ENCODE peak calls at places on chromosomes 5 and 9, in four cellular contexts. One of them, this sample, is unnamed.

GRCh38 chr5:107915413-107915812 is 244.7 kb upstream of the EFNA5 start:
- DNase-seq in GM12878: no peak
- DNase-seq in SK-N-SH: no peak
- DNase-seq in K562: no peak
- DNase-seq in this sample: no peak

GRCh38 chr5:153749941-153750340 is 259.5 kb downstream of the GRIA1 start:
- DNase-seq in GM12878: no peak
- DNase-seq in SK-N-SH: no peak
- DNase-seq in K562: no peak
- DNase-seq in this sample: no peak

GRCh38 chr9:89436963-89437625 is 60.8 kb downstream of the SEMA4D start:
- DNase-seq in GM12878: no peak
- DNase-seq in SK-N-SH: no peak
- DNase-seq in K562: no peak
- DNase-seq in this sample: no peak

GRCh38 chr9:279674-280073 is 65.0 kb downstream of the DOCK8 start:
- DNase-seq in GM12878: no peak
- DNase-seq in SK-N-SH: no peak
- DNase-seq in K562: no peak
- DNase-seq in this sample: no peak

GRCh38 chr5:176415240-176416122 is 858 bp downstream of the CLTB start:
- DNase-seq in GM12878: no peak
- DNase-seq in SK-N-SH: peak; percentile 70
- DNase-seq in K562: no peak
- DNase-seq in this sample: no peak

GRCh38 chr5:116574682-116575634 is at the start of gene SEMA6A:
- DNase-seq in GM12878: peak; percentile 81
- DNase-seq in SK-N-SH: peak; percentile 90
- DNase-seq in K562: peak; percentile 22
- DNase-seq in this sample: peak; percentile 61

GRCh38 chr9:124219290-124219605 is 38.5 kb upstream of the NEK6 start:
- DNase-seq in GM12878: no peak
- DNase-seq in SK-N-SH: no peak
- DNase-seq in K562: no peak
- DNase-seq in this sample: no peak

GRCh38 chr9:127586537-127586936 is 25.5 kb upstream of the STXBP1 start:
- DNase-seq in GM12878: no peak
- DNase-seq in SK-N-SH: peak; percentile 87
- DNase-seq in K562: peak; percentile 64
- DNase-seq in this sample: peak; percentile 75

GRCh38 chr5:135739383-135739961 is 95.0 kb upstream of the SLC25A48 start:
- DNase-seq in GM12878: no peak
- DNase-seq in SK-N-SH: no peak
- DNase-seq in K562: no peak
- DNase-seq in this sample: no peak

GRCh38 chr9:21919377-21920362 is 74.5 kb downstream of the CDKN2A start:
- DNase-seq in GM12878: peak; percentile 13
- DNase-seq in SK-N-SH: peak; percentile 4
- DNase-seq in K562: no peak
- DNase-seq in this sample: peak; percentile 1

GRCh38 chr5:73311291-73312110 is 137.1 kb downstream of the FOXD1 start:
- DNase-seq in GM12878: no peak
- DNase-seq in SK-N-SH: no peak
- DNase-seq in K562: no peak
- DNase-seq in this sample: no peak

GRCh38 chr5:83927140-83927733 is 206.6 kb upstream of the HAPLN1 start:
- DNase-seq in GM12878: no peak
- DNase-seq in SK-N-SH: peak; percentile 12
- DNase-seq in K562: peak; percentile 26
- DNase-seq in this sample: peak; percentile 41

DNA sequence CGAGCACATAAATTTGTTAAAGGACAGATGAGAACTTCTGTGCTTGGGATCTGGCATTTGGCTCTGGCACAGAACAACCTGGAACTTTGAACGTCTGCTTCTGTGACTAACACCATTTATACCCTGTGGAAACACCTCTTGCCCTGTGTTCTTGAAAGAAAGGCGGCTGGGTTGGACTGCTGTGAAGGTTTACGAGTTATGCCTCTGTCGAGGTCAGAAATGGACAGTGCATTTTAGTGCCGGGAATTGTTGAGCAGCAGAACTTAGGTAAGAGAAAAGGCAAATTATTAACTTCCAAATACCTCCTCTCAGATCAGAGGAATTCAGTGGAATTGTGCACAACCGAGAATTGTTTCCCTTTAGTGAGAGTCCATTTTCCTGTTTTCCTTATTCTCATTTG is 14.1 kb upstream of the INIP start:
- DNase-seq in GM12878: no peak
- DNase-seq in SK-N-SH: no peak
- DNase-seq in K562: no peak
- DNase-seq in this sample: peak; percentile 92
- TF ChIP-seq REST in GM12878: no peak
- TF ChIP-seq REST in SK-N-SH: no peak
- TF ChIP-seq REST in K562: no peak
- TF ChIP-seq REST in this sample: no peak

GRCh38 chr9:134498767-134499166 is 142.8 kb upstream of the COL5A1 start:
- DNase-seq in GM12878: no peak
- DNase-seq in SK-N-SH: no peak
- DNase-seq in K562: no peak
- DNase-seq in this sample: no peak

GRCh38 chr9:134494905-134495304 is 146.7 kb upstream of the COL5A1 start:
- DNase-seq in GM12878: no peak
- DNase-seq in SK-N-SH: no peak
- DNase-seq in K562: no peak
- DNase-seq in this sample: no peak

GRCh38 chr9:134497283-134497860 is 144.2 kb upstream of the COL5A1 start:
- DNase-seq in GM12878: no peak
- DNase-seq in SK-N-SH: no peak
- DNase-seq in K562: no peak
- DNase-seq in this sample: no peak

GRCh38 chr9:134495881-134496412 is 145.7 kb upstream of the COL5A1 start:
- DNase-seq in GM12878: no peak
- DNase-seq in SK-N-SH: no peak
- DNase-seq in K562: no peak
- DNase-seq in this sample: no peak

GRCh38 chr9:134496413-134497282 is 145.0 kb upstream of the COL5A1 start:
- DNase-seq in GM12878: no peak
- DNase-seq in SK-N-SH: no peak
- DNase-seq in K562: no peak
- DNase-seq in this sample: no peak
- TF ChIP-seq MXI1 in GM12878: no peak
- TF ChIP-seq MXI1 in SK-N-SH: no peak
- TF ChIP-seq MXI1 in K562: no peak
- TF ChIP-seq MXI1 in this sample: no peak

GRCh38 chr5:79864364-79864763 is 126.7 kb downstream of the MTX3 start:
- DNase-seq in GM12878: no peak
- DNase-seq in SK-N-SH: no peak
- DNase-seq in K562: no peak
- DNase-seq in this sample: no peak
- TF ChIP-seq REST in GM12878: no peak
- TF ChIP-seq REST in SK-N-SH: no peak
- TF ChIP-seq REST in K562: no peak
- TF ChIP-seq REST in this sample: no peak

DNA sequence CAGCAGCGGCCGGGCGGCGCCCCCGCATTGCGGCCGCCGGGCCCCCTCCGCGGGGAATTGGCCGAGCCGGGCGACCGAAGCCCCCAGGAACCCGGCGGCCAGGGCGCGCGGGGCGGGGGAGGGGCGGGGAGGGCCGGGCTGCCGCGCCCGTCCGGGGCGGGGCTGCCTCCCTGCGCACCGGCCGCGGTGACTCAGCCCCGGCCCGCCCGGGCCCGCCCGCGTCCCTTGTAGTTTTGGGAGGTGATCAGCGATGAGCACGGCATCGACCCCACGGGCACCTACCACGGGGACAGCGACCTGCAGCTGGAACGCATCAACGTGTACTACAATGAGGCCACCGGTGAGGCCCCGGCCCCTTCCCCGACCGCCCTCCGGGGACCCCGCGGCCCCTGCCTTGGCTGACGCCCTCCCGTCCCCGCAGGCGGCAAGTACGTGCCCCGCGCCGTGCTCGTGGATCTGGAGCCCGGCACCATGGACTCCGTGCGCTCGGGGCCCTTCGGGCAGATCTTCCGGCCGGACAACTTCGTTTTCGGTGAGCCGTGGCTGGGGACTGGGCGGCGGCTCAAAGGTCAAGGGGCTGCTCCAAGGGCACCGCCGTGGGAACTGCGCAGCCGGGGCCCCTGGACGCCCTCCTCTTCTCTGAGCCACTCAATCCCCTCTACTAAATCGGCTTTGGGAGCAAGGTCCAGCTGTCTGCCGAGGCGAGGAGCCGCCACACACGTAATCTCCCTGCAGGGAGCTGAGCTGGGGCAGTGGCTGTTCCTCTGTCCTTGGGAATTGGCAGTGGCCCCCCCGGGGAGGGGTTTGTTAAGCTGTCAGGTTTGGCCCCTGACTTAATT is 622 bp downstream of the TUBB4B start:
- DNase-seq in GM12878: no peak
- DNase-seq in SK-N-SH: peak; percentile 75
- DNase-seq in K562: peak; percentile 87
- DNase-seq in this sample: peak; percentile 54
- TF ChIP-seq MXI1 in GM12878: peak; percentile 9
- TF ChIP-seq MXI1 in SK-N-SH: no peak
- TF ChIP-seq MXI1 in K562: no peak
- TF ChIP-seq MXI1 in this sample: no peak

GRCh38 chr9:136476369-136477150 is 6.3 kb downstream of the SEC16A start:
- DNase-seq in GM12878: no peak
- DNase-seq in SK-N-SH: no peak
- DNase-seq in K562: no peak
- DNase-seq in this sample: no peak
- TF ChIP-seq REST in GM12878: no peak
- TF ChIP-seq REST in SK-N-SH: no peak
- TF ChIP-seq REST in K562: no peak
- TF ChIP-seq REST in this sample: no peak

GRCh38 chr9:74414325-74414724 is 82.8 kb upstream of the RORB start:
- DNase-seq in GM12878: no peak
- DNase-seq in SK-N-SH: no peak
- DNase-seq in K562: no peak
- DNase-seq in this sample: no peak
- TF ChIP-seq MXI1 in GM12878: no peak
- TF ChIP-seq MXI1 in SK-N-SH: no peak
- TF ChIP-seq MXI1 in K562: no peak
- TF ChIP-seq MXI1 in this sample: no peak

GRCh38 chr5:181259283-181259682 is 1.7 kb downstream of the TRIM52 start:
- DNase-seq in GM12878: no peak
- DNase-seq in SK-N-SH: no peak
- DNase-seq in K562: no peak
- DNase-seq in this sample: no peak

GRCh38 chr5:181259974-181260719 is 796 bp downstream of the TRIM52 start:
- DNase-seq in GM12878: no peak
- DNase-seq in SK-N-SH: peak; percentile 36
- DNase-seq in K562: no peak
- DNase-seq in this sample: no peak

GRCh38 chr5:181261320-181262085 is 560 bp upstream of the TRIM52 start:
- DNase-seq in GM12878: no peak
- DNase-seq in SK-N-SH: peak; percentile 84
- DNase-seq in K562: peak; percentile 69
- DNase-seq in this sample: peak; percentile 61

GRCh38 chr5:181258576-181258975 is 2.4 kb downstream of the TRIM52 start:
- DNase-seq in GM12878: no peak
- DNase-seq in SK-N-SH: no peak
- DNase-seq in K562: no peak
- DNase-seq in this sample: no peak

GRCh38 chr5:181260720-181261319 is at the start of gene TRIM52:
- DNase-seq in GM12878: peak; percentile 77
- DNase-seq in SK-N-SH: peak; percentile 88
- DNase-seq in K562: peak; percentile 77
- DNase-seq in this sample: peak; percentile 91
- TF ChIP-seq REST in GM12878: no peak
- TF ChIP-seq REST in SK-N-SH: peak; percentile 26
- TF ChIP-seq REST in K562: no peak
- TF ChIP-seq REST in this sample: no peak